ENCODE peak calls at places on chromosome 3, in ten cellular contexts. One of them, this sample, is unnamed.
A peak's percentile ranks its signal among the peaks of the same experiment; 100 is the strongest.

GRCh38 chr3:11784962-11785361 is 61.7 kb downstream of the TAMM41 start:
- DNase-seq in AG04450: no peak
- DNase-seq in HCT116: no peak
- DNase-seq in colonic mucosa: no peak
- DNase-seq in bronchial epithelial cell: no peak
- DNase-seq in Peyer's patch: no peak
- DNase-seq in transverse colon: no peak
- DNase-seq in mammary epithelial cell: no peak
- DNase-seq in AG04449: no peak
- DNase-seq in hepatocyte: no peak
- DNase-seq in this sample: no peak

GRCh38 chr3:188812198-188812597 is 359.6 kb upstream of the TPRG1 start:
- DNase-seq in AG04450: no peak
- DNase-seq in HCT116: no peak
- DNase-seq in colonic mucosa: no peak
- DNase-seq in bronchial epithelial cell: no peak
- DNase-seq in Peyer's patch: no peak
- DNase-seq in transverse colon: no peak
- DNase-seq in mammary epithelial cell: no peak
- DNase-seq in AG04449: no peak
- DNase-seq in hepatocyte: no peak
- DNase-seq in this sample: no peak

GRCh38 chr3:57961828-57962447 is 46.3 kb upstream of the FLNB start:
- DNase-seq in AG04450: no peak
- DNase-seq in HCT116: peak; percentile 56
- DNase-seq in colonic mucosa: no peak
- DNase-seq in bronchial epithelial cell: peak; percentile 75
- DNase-seq in Peyer's patch: no peak
- DNase-seq in transverse colon: no peak
- DNase-seq in mammary epithelial cell: peak; percentile 64
- DNase-seq in AG04449: no peak
- DNase-seq in hepatocyte: no peak
- DNase-seq in this sample: peak; percentile 28

GRCh38 chr3:130748520-130748919 is 1.9 kb upstream of the PIK3R4 start:
- DNase-seq in AG04450: no peak
- DNase-seq in HCT116: no peak
- DNase-seq in colonic mucosa: no peak
- DNase-seq in bronchial epithelial cell: no peak
- DNase-seq in Peyer's patch: no peak
- DNase-seq in transverse colon: no peak
- DNase-seq in mammary epithelial cell: no peak
- DNase-seq in AG04449: no peak
- DNase-seq in hepatocyte: no peak
- DNase-seq in this sample: no peak

GRCh38 chr3:88960019-88960418 is 147.4 kb upstream of the EPHA3 start:
- DNase-seq in AG04450: no peak
- DNase-seq in HCT116: no peak
- DNase-seq in colonic mucosa: no peak
- DNase-seq in bronchial epithelial cell: no peak
- DNase-seq in Peyer's patch: no peak
- DNase-seq in transverse colon: no peak
- DNase-seq in mammary epithelial cell: no peak
- DNase-seq in AG04449: no peak
- DNase-seq in hepatocyte: no peak
- DNase-seq in this sample: no peak

GRCh38 chr3:184156522-184156955 is 1.4 kb downstream of the DVL3 start:
- DNase-seq in AG04450: no peak
- DNase-seq in HCT116: no peak
- DNase-seq in colonic mucosa: peak; percentile 42
- DNase-seq in bronchial epithelial cell: no peak
- DNase-seq in Peyer's patch: no peak
- DNase-seq in transverse colon: peak; percentile 46
- DNase-seq in mammary epithelial cell: no peak
- DNase-seq in AG04449: no peak
- DNase-seq in hepatocyte: peak; percentile 66
- DNase-seq in this sample: peak; percentile 79

GRCh38 chr3:110881069-110881468 is 190.5 kb upstream of the NECTIN3 start:
- DNase-seq in AG04450: peak; percentile 1
- DNase-seq in HCT116: peak; percentile 24
- DNase-seq in colonic mucosa: peak; percentile 28
- DNase-seq in bronchial epithelial cell: peak; percentile 90
- DNase-seq in Peyer's patch: no peak
- DNase-seq in transverse colon: peak; percentile 65
- DNase-seq in mammary epithelial cell: peak; percentile 79
- DNase-seq in AG04449: no peak
- DNase-seq in hepatocyte: peak; percentile 46
- DNase-seq in this sample: peak; percentile 12

GRCh38 chr3:145550522-145550921 is 610.5 kb downstream of the PLOD2 start:
- DNase-seq in AG04450: no peak
- DNase-seq in HCT116: no peak
- DNase-seq in colonic mucosa: no peak
- DNase-seq in bronchial epithelial cell: no peak
- DNase-seq in Peyer's patch: no peak
- DNase-seq in transverse colon: no peak
- DNase-seq in mammary epithelial cell: no peak
- DNase-seq in AG04449: no peak
- DNase-seq in hepatocyte: no peak
- DNase-seq in this sample: no peak

GRCh38 chr3:105876745-105877624 is 8.2 kb upstream of the CBLB start:
- DNase-seq in AG04450: no peak
- DNase-seq in HCT116: no peak
- DNase-seq in colonic mucosa: no peak
- DNase-seq in bronchial epithelial cell: no peak
- DNase-seq in Peyer's patch: no peak
- DNase-seq in transverse colon: no peak
- DNase-seq in mammary epithelial cell: no peak
- DNase-seq in AG04449: no peak
- DNase-seq in hepatocyte: no peak
- DNase-seq in this sample: no peak

GRCh38 chr3:194306771-194307640 is 44.1 kb downstream of the CPN2 start:
- DNase-seq in AG04450: no peak
- DNase-seq in HCT116: no peak
- DNase-seq in colonic mucosa: no peak
- DNase-seq in bronchial epithelial cell: no peak
- DNase-seq in Peyer's patch: peak; percentile 35
- DNase-seq in transverse colon: peak; percentile 34
- DNase-seq in mammary epithelial cell: no peak
- DNase-seq in AG04449: no peak
- DNase-seq in hepatocyte: no peak
- DNase-seq in this sample: no peak

GRCh38 chr3:4021162-4021561 is 221.9 kb downstream of the LRRN1 start:
- DNase-seq in AG04450: no peak
- DNase-seq in HCT116: no peak
- DNase-seq in colonic mucosa: no peak
- DNase-seq in bronchial epithelial cell: no peak
- DNase-seq in Peyer's patch: no peak
- DNase-seq in transverse colon: no peak
- DNase-seq in mammary epithelial cell: no peak
- DNase-seq in AG04449: no peak
- DNase-seq in hepatocyte: peak; percentile 24
- DNase-seq in this sample: no peak

GRCh38 chr3:35664460-35664919 is 25.2 kb downstream of the ARPP21 start:
- DNase-seq in AG04450: peak; percentile 20
- DNase-seq in HCT116: no peak
- DNase-seq in colonic mucosa: no peak
- DNase-seq in bronchial epithelial cell: peak; percentile 33
- DNase-seq in Peyer's patch: no peak
- DNase-seq in transverse colon: no peak
- DNase-seq in mammary epithelial cell: no peak
- DNase-seq in AG04449: no peak
- DNase-seq in hepatocyte: peak; percentile 30
- DNase-seq in this sample: no peak

GRCh38 chr3:124772081-124772831 is 42.0 kb downstream of the UMPS start:
- DNase-seq in AG04450: no peak
- DNase-seq in HCT116: no peak
- DNase-seq in colonic mucosa: peak; percentile 33
- DNase-seq in bronchial epithelial cell: no peak
- DNase-seq in Peyer's patch: no peak
- DNase-seq in transverse colon: no peak
- DNase-seq in mammary epithelial cell: no peak
- DNase-seq in AG04449: no peak
- DNase-seq in hepatocyte: peak; percentile 43
- DNase-seq in this sample: peak; percentile 78

GRCh38 chr3:152357587-152357986 is 88.9 kb downstream of the MBNL1 start:
- DNase-seq in AG04450: no peak
- DNase-seq in HCT116: no peak
- DNase-seq in colonic mucosa: no peak
- DNase-seq in bronchial epithelial cell: no peak
- DNase-seq in Peyer's patch: no peak
- DNase-seq in transverse colon: no peak
- DNase-seq in mammary epithelial cell: no peak
- DNase-seq in AG04449: no peak
- DNase-seq in hepatocyte: no peak
- DNase-seq in this sample: no peak

GRCh38 chr3:152353578-152353977 is 84.8 kb downstream of the MBNL1 start:
- DNase-seq in AG04450: no peak
- DNase-seq in HCT116: no peak
- DNase-seq in colonic mucosa: no peak
- DNase-seq in bronchial epithelial cell: no peak
- DNase-seq in Peyer's patch: no peak
- DNase-seq in transverse colon: no peak
- DNase-seq in mammary epithelial cell: no peak
- DNase-seq in AG04449: no peak
- DNase-seq in hepatocyte: no peak
- DNase-seq in this sample: no peak

GRCh38 chr3:152352559-152352958 is 83.8 kb downstream of the MBNL1 start:
- DNase-seq in AG04450: no peak
- DNase-seq in HCT116: no peak
- DNase-seq in colonic mucosa: no peak
- DNase-seq in bronchial epithelial cell: no peak
- DNase-seq in Peyer's patch: no peak
- DNase-seq in transverse colon: no peak
- DNase-seq in mammary epithelial cell: no peak
- DNase-seq in AG04449: no peak
- DNase-seq in hepatocyte: no peak
- DNase-seq in this sample: no peak

GRCh38 chr3:152356870-152357276 is 88.1 kb downstream of the MBNL1 start:
- DNase-seq in AG04450: no peak
- DNase-seq in HCT116: no peak
- DNase-seq in colonic mucosa: no peak
- DNase-seq in bronchial epithelial cell: no peak
- DNase-seq in Peyer's patch: no peak
- DNase-seq in transverse colon: no peak
- DNase-seq in mammary epithelial cell: no peak
- DNase-seq in AG04449: no peak
- DNase-seq in hepatocyte: no peak
- DNase-seq in this sample: no peak

GRCh38 chr3:152355744-152356665 is 87.3 kb downstream of the MBNL1 start:
- DNase-seq in AG04450: no peak
- DNase-seq in HCT116: no peak
- DNase-seq in colonic mucosa: no peak
- DNase-seq in bronchial epithelial cell: no peak
- DNase-seq in Peyer's patch: no peak
- DNase-seq in transverse colon: no peak
- DNase-seq in mammary epithelial cell: no peak
- DNase-seq in AG04449: no peak
- DNase-seq in hepatocyte: no peak
- DNase-seq in this sample: peak; percentile 25
- H3K4me3 ChIP-seq in AG04450: no peak overlapping the region
- H3K4me3 ChIP-seq in HCT116: no peak overlapping the region
- H3K4me3 ChIP-seq in colonic mucosa: no peak overlapping the region
- H3K4me3 ChIP-seq in bronchial epithelial cell: no peak overlapping the region
- H3K4me3 ChIP-seq in Peyer's patch: no peak overlapping the region
- H3K4me3 ChIP-seq in transverse colon: no peak overlapping the region
- H3K4me3 ChIP-seq in mammary epithelial cell: no peak overlapping the region
- H3K4me3 ChIP-seq in AG04449: no peak overlapping the region
- H3K4me3 ChIP-seq in hepatocyte: no peak overlapping the region
- H3K4me3 ChIP-seq in this sample: no peak overlapping the region

GRCh38 chr3:190863119-190863465 is 598 bp upstream of the GMNC start:
- DNase-seq in AG04450: no peak
- DNase-seq in HCT116: no peak
- DNase-seq in colonic mucosa: no peak
- DNase-seq in bronchial epithelial cell: peak; percentile 54
- DNase-seq in Peyer's patch: no peak
- DNase-seq in transverse colon: no peak
- DNase-seq in mammary epithelial cell: no peak
- DNase-seq in AG04449: no peak
- DNase-seq in hepatocyte: no peak
- DNase-seq in this sample: peak; percentile 2
- H3K4me3 ChIP-seq in AG04450: peak overlapping the region; percentile 64
- H3K4me3 ChIP-seq in HCT116: peak overlapping the region; percentile 61
- H3K4me3 ChIP-seq in colonic mucosa: peak overlapping the region; percentile 76
- H3K4me3 ChIP-seq in bronchial epithelial cell: peak overlapping the region; percentile 57
- H3K4me3 ChIP-seq in Peyer's patch: peak overlapping the region; percentile 34
- H3K4me3 ChIP-seq in transverse colon: peak overlapping the region; percentile 81
- H3K4me3 ChIP-seq in mammary epithelial cell: peak overlapping the region; percentile 67
- H3K4me3 ChIP-seq in AG04449: peak overlapping the region; percentile 60
- H3K4me3 ChIP-seq in hepatocyte: peak overlapping the region; percentile 32
- H3K4me3 ChIP-seq in this sample: peak overlapping the region; percentile 48

GRCh38 chr3:53045784-53046170 is at the start of gene SFMBT1:
- DNase-seq in AG04450: no peak
- DNase-seq in HCT116: no peak
- DNase-seq in colonic mucosa: peak; percentile 69
- DNase-seq in bronchial epithelial cell: peak; percentile 18
- DNase-seq in Peyer's patch: peak; percentile 65
- DNase-seq in transverse colon: peak; percentile 77
- DNase-seq in mammary epithelial cell: peak; percentile 62
- DNase-seq in AG04449: no peak
- DNase-seq in hepatocyte: peak; percentile 90
- DNase-seq in this sample: peak; percentile 84

GRCh38 chr3:53045107-53045783 is 628 bp downstream of the SFMBT1 start:
- DNase-seq in AG04450: no peak
- DNase-seq in HCT116: no peak
- DNase-seq in colonic mucosa: peak; percentile 48
- DNase-seq in bronchial epithelial cell: no peak
- DNase-seq in Peyer's patch: peak; percentile 46
- DNase-seq in transverse colon: peak; percentile 64
- DNase-seq in mammary epithelial cell: no peak
- DNase-seq in AG04449: no peak
- DNase-seq in hepatocyte: peak; percentile 87
- DNase-seq in this sample: peak; percentile 71

GRCh38 chr3:53042654-53043053 is 3.2 kb downstream of the SFMBT1 start:
- DNase-seq in AG04450: no peak
- DNase-seq in HCT116: no peak
- DNase-seq in colonic mucosa: no peak
- DNase-seq in bronchial epithelial cell: no peak
- DNase-seq in Peyer's patch: no peak
- DNase-seq in transverse colon: no peak
- DNase-seq in mammary epithelial cell: no peak
- DNase-seq in AG04449: no peak
- DNase-seq in hepatocyte: no peak
- DNase-seq in this sample: no peak

GRCh38 chr3:53044371-53045106 is 1.3 kb downstream of the SFMBT1 start:
- DNase-seq in AG04450: no peak
- DNase-seq in HCT116: no peak
- DNase-seq in colonic mucosa: peak; percentile 51
- DNase-seq in bronchial epithelial cell: peak; percentile 27
- DNase-seq in Peyer's patch: peak; percentile 34
- DNase-seq in transverse colon: peak; percentile 41
- DNase-seq in mammary epithelial cell: peak; percentile 42
- DNase-seq in AG04449: no peak
- DNase-seq in hepatocyte: peak; percentile 47
- DNase-seq in this sample: peak; percentile 64

GRCh38 chr3:53043738-53044137 is 2.1 kb downstream of the SFMBT1 start:
- DNase-seq in AG04450: no peak
- DNase-seq in HCT116: no peak
- DNase-seq in colonic mucosa: no peak
- DNase-seq in bronchial epithelial cell: no peak
- DNase-seq in Peyer's patch: no peak
- DNase-seq in transverse colon: no peak
- DNase-seq in mammary epithelial cell: no peak
- DNase-seq in AG04449: no peak
- DNase-seq in hepatocyte: no peak
- DNase-seq in this sample: no peak
- H3K4me3 ChIP-seq in AG04450: no peak overlapping the region
- H3K4me3 ChIP-seq in HCT116: no peak overlapping the region
- H3K4me3 ChIP-seq in colonic mucosa: no peak overlapping the region
- H3K4me3 ChIP-seq in bronchial epithelial cell: no peak overlapping the region
- H3K4me3 ChIP-seq in Peyer's patch: no peak overlapping the region
- H3K4me3 ChIP-seq in transverse colon: no peak overlapping the region
- H3K4me3 ChIP-seq in mammary epithelial cell: no peak overlapping the region
- H3K4me3 ChIP-seq in AG04449: no peak overlapping the region
- H3K4me3 ChIP-seq in hepatocyte: peak overlapping the region; percentile 94
- H3K4me3 ChIP-seq in this sample: no peak overlapping the region

GRCh38 chr3:55659023-55659355 is 171.9 kb upstream of the WNT5A start:
- DNase-seq in AG04450: no peak
- DNase-seq in HCT116: no peak
- DNase-seq in colonic mucosa: no peak
- DNase-seq in bronchial epithelial cell: no peak
- DNase-seq in Peyer's patch: no peak
- DNase-seq in transverse colon: no peak
- DNase-seq in mammary epithelial cell: no peak
- DNase-seq in AG04449: no peak
- DNase-seq in hepatocyte: no peak
- DNase-seq in this sample: no peak
- H3K4me3 ChIP-seq in AG04450: no peak overlapping the region
- H3K4me3 ChIP-seq in HCT116: no peak overlapping the region
- H3K4me3 ChIP-seq in colonic mucosa: no peak overlapping the region
- H3K4me3 ChIP-seq in bronchial epithelial cell: no peak overlapping the region
- H3K4me3 ChIP-seq in Peyer's patch: no peak overlapping the region
- H3K4me3 ChIP-seq in transverse colon: no peak overlapping the region
- H3K4me3 ChIP-seq in mammary epithelial cell: no peak overlapping the region
- H3K4me3 ChIP-seq in AG04449: no peak overlapping the region
- H3K4me3 ChIP-seq in hepatocyte: no peak overlapping the region
- H3K4me3 ChIP-seq in this sample: no peak overlapping the region

This sample was measured in foreskin fibroblast.